ENCODE peak calls at places on chromosomes 7 and 10, in eight cellular contexts. One of them, this sample, is unnamed.

GRCh38 chr7:158559356-158559755 is 28.3 kb downstream of the PTPRN2 start:
- DNase-seq in heart right ventricle: no peak
- DNase-seq in tibial artery: no peak
- DNase-seq in epithelial cell of esophagus: no peak
- DNase-seq in endothelial cell of umbilical vein: no peak
- DNase-seq in heart left ventricle: no peak
- DNase-seq in upper lobe of right lung: no peak
- DNase-seq in CD4-positive, alpha-beta T cell: no peak
- DNase-seq in this sample: no peak

GRCh38 chr10:17409170-17409733 is 45.1 kb downstream of the ST8SIA6 start:
- DNase-seq in heart right ventricle: no peak
- DNase-seq in tibial artery: no peak
- DNase-seq in epithelial cell of esophagus: peak
- DNase-seq in endothelial cell of umbilical vein: peak
- DNase-seq in heart left ventricle: no peak
- DNase-seq in upper lobe of right lung: no peak
- DNase-seq in CD4-positive, alpha-beta T cell: no peak
- DNase-seq in this sample: no peak

GRCh38 chr7:44530990-44531389 is 10.1 kb downstream of the NPC1L1 start:
- DNase-seq in heart right ventricle: no peak
- DNase-seq in tibial artery: no peak
- DNase-seq in epithelial cell of esophagus: no peak
- DNase-seq in endothelial cell of umbilical vein: no peak
- DNase-seq in heart left ventricle: no peak
- DNase-seq in upper lobe of right lung: no peak
- DNase-seq in CD4-positive, alpha-beta T cell: no peak
- DNase-seq in this sample: no peak

GRCh38 chr10:110237894-110238480 is 30.6 kb downstream of the MXI1 start:
- DNase-seq in heart right ventricle: no peak
- DNase-seq in tibial artery: no peak
- DNase-seq in epithelial cell of esophagus: no peak
- DNase-seq in endothelial cell of umbilical vein: no peak
- DNase-seq in heart left ventricle: no peak
- DNase-seq in upper lobe of right lung: no peak
- DNase-seq in CD4-positive, alpha-beta T cell: no peak
- DNase-seq in this sample: no peak

GRCh38 chr10:116069856-116070255 is 203.2 kb downstream of the GFRA1 start:
- DNase-seq in heart right ventricle: no peak
- DNase-seq in tibial artery: no peak
- DNase-seq in epithelial cell of esophagus: no peak
- DNase-seq in endothelial cell of umbilical vein: no peak
- DNase-seq in heart left ventricle: no peak
- DNase-seq in upper lobe of right lung: no peak
- DNase-seq in CD4-positive, alpha-beta T cell: no peak
- DNase-seq in this sample: no peak

GRCh38 chr7:26555971-26556830 is 264.5 kb downstream of the SNX10 start:
- DNase-seq in heart right ventricle: peak
- DNase-seq in tibial artery: no peak
- DNase-seq in epithelial cell of esophagus: no peak
- DNase-seq in endothelial cell of umbilical vein: no peak
- DNase-seq in heart left ventricle: no peak
- DNase-seq in upper lobe of right lung: no peak
- DNase-seq in CD4-positive, alpha-beta T cell: no peak
- DNase-seq in this sample: no peak

GRCh38 chr10:129192344-129193128 is 274.5 kb upstream of the MGMT start:
- DNase-seq in heart right ventricle: peak
- DNase-seq in tibial artery: peak
- DNase-seq in epithelial cell of esophagus: peak
- DNase-seq in endothelial cell of umbilical vein: no peak
- DNase-seq in heart left ventricle: peak
- DNase-seq in upper lobe of right lung: no peak
- DNase-seq in CD4-positive, alpha-beta T cell: no peak
- DNase-seq in this sample: no peak

GRCh38 chr10:60299961-60300883 is 89.5 kb downstream of the ANK3 start:
- DNase-seq in heart right ventricle: no peak
- DNase-seq in tibial artery: no peak
- DNase-seq in epithelial cell of esophagus: no peak
- DNase-seq in endothelial cell of umbilical vein: peak
- DNase-seq in heart left ventricle: peak
- DNase-seq in upper lobe of right lung: no peak
- DNase-seq in CD4-positive, alpha-beta T cell: no peak
- DNase-seq in this sample: no peak

GRCh38 chr7:2894118-2894940 is 50.2 kb upstream of the GNA12 start:
- DNase-seq in heart right ventricle: no peak
- DNase-seq in tibial artery: no peak
- DNase-seq in epithelial cell of esophagus: no peak
- DNase-seq in endothelial cell of umbilical vein: no peak
- DNase-seq in heart left ventricle: no peak
- DNase-seq in upper lobe of right lung: no peak
- DNase-seq in CD4-positive, alpha-beta T cell: peak
- DNase-seq in this sample: no peak

GRCh38 chr10:110356628-110357245 is 52.0 kb upstream of the SMNDC1 start:
- DNase-seq in heart right ventricle: no peak
- DNase-seq in tibial artery: no peak
- DNase-seq in epithelial cell of esophagus: peak
- DNase-seq in endothelial cell of umbilical vein: no peak
- DNase-seq in heart left ventricle: peak
- DNase-seq in upper lobe of right lung: no peak
- DNase-seq in CD4-positive, alpha-beta T cell: peak
- DNase-seq in this sample: no peak

GRCh38 chr7:20208651-20209307 is 8.4 kb downstream of the MACC1 start:
- DNase-seq in heart right ventricle: no peak
- DNase-seq in tibial artery: no peak
- DNase-seq in epithelial cell of esophagus: no peak
- DNase-seq in endothelial cell of umbilical vein: no peak
- DNase-seq in heart left ventricle: no peak
- DNase-seq in upper lobe of right lung: no peak
- DNase-seq in CD4-positive, alpha-beta T cell: no peak
- DNase-seq in this sample: no peak

GRCh38 chr7:74372060-74372408 is 81.7 kb upstream of the GTF2IRD1 start:
- DNase-seq in heart right ventricle: no peak
- DNase-seq in tibial artery: no peak
- DNase-seq in epithelial cell of esophagus: no peak
- DNase-seq in endothelial cell of umbilical vein: no peak
- DNase-seq in heart left ventricle: no peak
- DNase-seq in upper lobe of right lung: no peak
- DNase-seq in CD4-positive, alpha-beta T cell: no peak
- DNase-seq in this sample: peak

GRCh38 chr10:11581213-11581612 is 30.2 kb downstream of the USP6NL start:
- DNase-seq in heart right ventricle: no peak
- DNase-seq in tibial artery: no peak
- DNase-seq in epithelial cell of esophagus: no peak
- DNase-seq in endothelial cell of umbilical vein: no peak
- DNase-seq in heart left ventricle: no peak
- DNase-seq in upper lobe of right lung: no peak
- DNase-seq in CD4-positive, alpha-beta T cell: no peak
- DNase-seq in this sample: no peak

GRCh38 chr10:127854769-127855583 is 37.8 kb downstream of the CLRN3 start:
- DNase-seq in heart right ventricle: no peak
- DNase-seq in tibial artery: no peak
- DNase-seq in epithelial cell of esophagus: no peak
- DNase-seq in endothelial cell of umbilical vein: no peak
- DNase-seq in heart left ventricle: no peak
- DNase-seq in upper lobe of right lung: no peak
- DNase-seq in CD4-positive, alpha-beta T cell: no peak
- DNase-seq in this sample: no peak

GRCh38 chr7:135706038-135706742 is 21.8 kb downstream of the SLC13A4 start:
- DNase-seq in heart right ventricle: no peak
- DNase-seq in tibial artery: no peak
- DNase-seq in epithelial cell of esophagus: peak
- DNase-seq in endothelial cell of umbilical vein: no peak
- DNase-seq in heart left ventricle: no peak
- DNase-seq in upper lobe of right lung: no peak
- DNase-seq in CD4-positive, alpha-beta T cell: no peak
- DNase-seq in this sample: no peak

DNA sequence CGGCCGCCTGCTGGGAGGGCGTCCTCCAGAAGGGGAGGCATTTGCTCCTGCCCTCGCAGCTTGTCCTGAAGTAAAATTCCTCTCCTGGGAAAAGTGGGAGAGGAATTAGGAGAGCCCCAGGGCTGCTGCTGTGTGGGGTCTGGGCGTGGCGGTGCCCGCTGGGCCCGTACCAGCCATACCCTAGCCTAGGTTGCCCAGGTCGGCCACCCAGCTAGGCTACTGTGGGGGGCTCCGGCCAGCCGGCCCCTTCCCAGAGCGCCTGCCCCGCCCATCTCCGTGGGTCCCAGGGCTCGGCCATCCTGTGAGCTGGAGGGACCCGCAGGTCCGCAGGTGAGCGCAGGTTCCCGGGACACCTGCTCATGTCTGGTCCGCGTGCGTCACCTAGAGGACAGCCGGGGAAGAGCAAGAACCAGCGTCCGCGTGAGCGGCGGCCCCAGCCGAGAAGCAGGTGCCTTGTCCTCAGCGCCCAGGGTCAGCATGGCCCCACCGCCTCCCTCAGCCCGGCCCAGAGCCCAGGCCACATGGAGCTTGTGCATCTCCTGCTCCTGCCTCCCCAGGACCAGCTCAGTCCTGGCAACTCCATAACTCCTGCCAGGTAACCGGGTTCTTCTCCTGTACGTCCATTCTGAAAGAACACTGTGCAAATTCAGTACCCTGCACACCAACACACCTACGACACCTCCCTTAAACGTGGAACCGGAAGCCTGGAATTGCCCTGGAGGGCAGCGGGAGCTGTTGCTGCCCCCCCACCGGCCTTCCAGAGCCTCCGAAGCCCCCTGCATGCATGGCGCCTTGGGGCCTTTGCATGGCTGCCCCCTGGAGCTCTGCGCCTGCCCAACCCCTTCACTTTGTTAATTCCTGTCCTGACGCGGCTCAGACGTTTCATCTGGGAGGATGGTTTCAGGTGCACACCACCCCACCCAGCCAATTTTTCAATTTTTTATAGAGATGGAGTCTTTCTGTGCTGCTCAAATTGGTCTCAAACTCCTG is 22.8 kb upstream of the FOXL3 start:
- DNase-seq in heart right ventricle: no peak
- DNase-seq in tibial artery: no peak
- DNase-seq in epithelial cell of esophagus: peak
- DNase-seq in endothelial cell of umbilical vein: no peak
- DNase-seq in heart left ventricle: peak
- DNase-seq in upper lobe of right lung: no peak
- DNase-seq in CD4-positive, alpha-beta T cell: no peak
- DNase-seq in this sample: no peak
- TF ChIP-seq CTCF in heart right ventricle: peak
- TF ChIP-seq CTCF in tibial artery: peak
- TF ChIP-seq CTCF in epithelial cell of esophagus: peak
- TF ChIP-seq CTCF in endothelial cell of umbilical vein: peak
- TF ChIP-seq CTCF in heart left ventricle: no peak
- TF ChIP-seq CTCF in upper lobe of right lung: peak
- TF ChIP-seq CTCF in CD4-positive, alpha-beta T cell: no peak
- TF ChIP-seq CTCF in this sample: no peak

GRCh38 chr7:114859477-114859876 is 62.4 kb upstream of the MDFIC start:
- DNase-seq in heart right ventricle: no peak
- DNase-seq in tibial artery: no peak
- DNase-seq in epithelial cell of esophagus: no peak
- DNase-seq in endothelial cell of umbilical vein: no peak
- DNase-seq in heart left ventricle: no peak
- DNase-seq in upper lobe of right lung: no peak
- DNase-seq in CD4-positive, alpha-beta T cell: no peak
- DNase-seq in this sample: no peak
- TF ChIP-seq CTCF in heart right ventricle: no peak
- TF ChIP-seq CTCF in tibial artery: no peak
- TF ChIP-seq CTCF in epithelial cell of esophagus: no peak
- TF ChIP-seq CTCF in endothelial cell of umbilical vein: no peak
- TF ChIP-seq CTCF in heart left ventricle: no peak
- TF ChIP-seq CTCF in upper lobe of right lung: no peak
- TF ChIP-seq CTCF in CD4-positive, alpha-beta T cell: no peak
- TF ChIP-seq CTCF in this sample: no peak

GRCh38 chr10:89513206-89513605 is 22.2 kb downstream of the SLC16A12 start:
- DNase-seq in heart right ventricle: no peak
- DNase-seq in tibial artery: no peak
- DNase-seq in epithelial cell of esophagus: no peak
- DNase-seq in endothelial cell of umbilical vein: no peak
- DNase-seq in heart left ventricle: no peak
- DNase-seq in upper lobe of right lung: no peak
- DNase-seq in CD4-positive, alpha-beta T cell: no peak
- DNase-seq in this sample: no peak

GRCh38 chr10:89518108-89518507 is 17.3 kb downstream of the SLC16A12 start:
- DNase-seq in heart right ventricle: peak
- DNase-seq in tibial artery: no peak
- DNase-seq in epithelial cell of esophagus: no peak
- DNase-seq in endothelial cell of umbilical vein: no peak
- DNase-seq in heart left ventricle: peak
- DNase-seq in upper lobe of right lung: no peak
- DNase-seq in CD4-positive, alpha-beta T cell: no peak
- DNase-seq in this sample: no peak

GRCh38 chr10:89516149-89516832 is 19.1 kb downstream of the SLC16A12 start:
- DNase-seq in heart right ventricle: peak
- DNase-seq in tibial artery: peak
- DNase-seq in epithelial cell of esophagus: peak
- DNase-seq in endothelial cell of umbilical vein: no peak
- DNase-seq in heart left ventricle: peak
- DNase-seq in upper lobe of right lung: no peak
- DNase-seq in CD4-positive, alpha-beta T cell: no peak
- DNase-seq in this sample: no peak

GRCh38 chr10:89518876-89519842 is 16.2 kb downstream of the SLC16A12 start:
- DNase-seq in heart right ventricle: no peak
- DNase-seq in tibial artery: peak
- DNase-seq in epithelial cell of esophagus: peak
- DNase-seq in endothelial cell of umbilical vein: no peak
- DNase-seq in heart left ventricle: peak
- DNase-seq in upper lobe of right lung: no peak
- DNase-seq in CD4-positive, alpha-beta T cell: no peak
- DNase-seq in this sample: no peak

DNA sequence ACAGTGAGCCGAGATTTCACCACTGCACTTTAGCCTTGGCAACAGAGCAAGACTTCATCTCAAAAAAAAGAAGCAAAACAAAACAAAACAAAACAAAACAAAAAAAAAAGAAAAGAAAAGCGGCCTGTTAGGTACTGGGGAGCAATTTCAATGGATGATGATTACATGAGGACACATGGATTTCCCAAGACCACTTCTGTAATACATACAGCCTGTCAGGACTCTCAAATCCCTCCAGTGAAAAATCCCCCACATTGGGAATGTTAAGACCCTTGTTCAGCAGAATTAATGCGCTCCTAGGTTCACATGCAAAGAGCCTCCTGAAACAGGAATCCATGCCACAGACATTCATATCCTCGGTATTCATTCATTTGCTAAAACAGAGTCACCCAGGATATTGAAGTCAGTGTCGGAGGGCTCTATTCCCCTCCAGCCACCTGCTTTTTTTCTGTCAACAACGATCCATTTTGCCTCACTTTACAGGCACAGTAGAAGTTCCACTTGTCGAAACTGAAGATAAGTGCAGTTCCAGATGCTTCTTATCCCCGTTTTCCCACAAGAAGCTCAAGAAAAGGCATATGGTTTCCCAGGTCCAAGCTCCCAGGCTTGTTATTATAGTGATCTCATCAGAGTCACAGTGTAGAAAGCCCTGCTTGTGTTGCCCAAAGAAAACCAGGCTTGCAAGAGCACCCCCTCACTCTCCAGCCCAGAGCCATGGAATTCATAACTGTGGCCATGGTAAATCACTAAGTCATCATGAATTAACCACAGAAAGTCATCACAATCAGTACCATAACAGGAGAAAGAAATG is 20.2 kb downstream of the SLC16A12 start:
- DNase-seq in heart right ventricle: no peak
- DNase-seq in tibial artery: peak
- DNase-seq in epithelial cell of esophagus: peak
- DNase-seq in endothelial cell of umbilical vein: no peak
- DNase-seq in heart left ventricle: peak
- DNase-seq in upper lobe of right lung: no peak
- DNase-seq in CD4-positive, alpha-beta T cell: no peak
- DNase-seq in this sample: no peak
- TF ChIP-seq CTCF in heart right ventricle: no peak
- TF ChIP-seq CTCF in tibial artery: no peak
- TF ChIP-seq CTCF in epithelial cell of esophagus: no peak
- TF ChIP-seq CTCF in endothelial cell of umbilical vein: no peak
- TF ChIP-seq CTCF in heart left ventricle: no peak
- TF ChIP-seq CTCF in upper lobe of right lung: no peak
- TF ChIP-seq CTCF in CD4-positive, alpha-beta T cell: no peak
- TF ChIP-seq CTCF in this sample: no peak

GRCh38 chr10:57161157-57161556 is 800.1 kb upstream of the ZWINT start:
- DNase-seq in heart right ventricle: no peak
- DNase-seq in tibial artery: no peak
- DNase-seq in epithelial cell of esophagus: no peak
- DNase-seq in endothelial cell of umbilical vein: no peak
- DNase-seq in heart left ventricle: no peak
- DNase-seq in upper lobe of right lung: no peak
- DNase-seq in CD4-positive, alpha-beta T cell: no peak
- DNase-seq in this sample: no peak
- TF ChIP-seq CTCF in heart right ventricle: no peak
- TF ChIP-seq CTCF in tibial artery: no peak
- TF ChIP-seq CTCF in epithelial cell of esophagus: no peak
- TF ChIP-seq CTCF in endothelial cell of umbilical vein: no peak
- TF ChIP-seq CTCF in heart left ventricle: no peak
- TF ChIP-seq CTCF in upper lobe of right lung: no peak
- TF ChIP-seq CTCF in CD4-positive, alpha-beta T cell: no peak
- TF ChIP-seq CTCF in this sample: no peak

This sample was measured in dorsolateral prefrontal cortex.